ENCODE peak calls at places on chromosomes 3 and 15, in six cellular contexts. Z is CD8-positive, alpha-beta T cell; R is cardiac muscle cell; J is A673; E is Peyer's patch; O is uterus. N is an unnamed sample. For H3K9me3 and H3K4me1, the result is how much of the 10 kb centered on the place peaks cover.

GRCh38 chr3:57998366-57999283 is 9.6 kb upstream of the FLNB start:
- DNase-seq in Z (no peak), R (peak), J (no peak), E (no peak), O (no peak), N (no peak)

GRCh38 chr3:196351541-196351940 is 13.4 kb upstream of the TM4SF19 start:
- DNase-seq in Z (no peak), R (no peak), J (no peak), E (no peak), O (no peak), N (no peak)

GRCh38 chr15:39282663-39283208 is 298.1 kb upstream of the THBS1 start:
- DNase-seq in Z (no peak), R (no peak), J (no peak), E (no peak), O (no peak), N (no peak)

GRCh38 chr3:130649061-130649654 is 97.5 kb downstream of the PIK3R4 start:
- DNase-seq in Z (no peak), R (no peak), J (no peak), E (no peak), O (no peak), N (no peak)

GRCh38 chr3:126100216-126100615 is 16.3 kb upstream of the SLC41A3 start:
- DNase-seq in Z (no peak), R (no peak), J (no peak), E (no peak), O (no peak), N (no peak)

GRCh38 chr15:90497374-90497773 is 32.3 kb upstream of the CRTC3 start:
- DNase-seq in Z (no peak), R (peak), J (no peak), E (no peak), O (no peak), N (no peak)

GRCh38 chr3:196111939-196112386 is 30.1 kb upstream of the TFRC start:
- DNase-seq in Z (no peak), R (no peak), J (no peak), E (no peak), O (no peak), N (no peak)

GRCh38 chr3:113516115-113516505 is 1.2 kb upstream of the SPICE1 start:
- DNase-seq in Z (no peak), R (no peak), J (peak), E (no peak), O (no peak), N (no peak)

GRCh38 chr15:24878153-24878552 is 76.6 kb upstream of the SNRPN start:
- DNase-seq in Z (no peak), R (no peak), J (no peak), E (no peak), O (no peak), N (no peak)

GRCh38 chr3:172591876-172592771 is 68.9 kb upstream of the TNFSF10 start:
- DNase-seq in Z (peak), R (no peak), J (no peak), E (peak), O (no peak), N (no peak)

GRCh38 chr3:172592898-172593669 is 69.9 kb upstream of the TNFSF10 start:
- DNase-seq in Z (no peak), R (no peak), J (no peak), E (no peak), O (no peak), N (no peak)

GRCh38 chr3:172586447-172586846 is 63.2 kb upstream of the TNFSF10 start:
- DNase-seq in Z (no peak), R (no peak), J (no peak), E (no peak), O (no peak), N (no peak)

GRCh38 chr3:172595648-172596393 is 72.6 kb upstream of the TNFSF10 start:
- DNase-seq in Z (peak), R (peak), J (peak), E (peak), O (no peak), N (no peak)

GRCh38 chr3:172591171-172591605 is 68.0 kb upstream of the TNFSF10 start:
- DNase-seq in Z (no peak), R (no peak), J (no peak), E (no peak), O (no peak), N (no peak)
- H3K9me3 ChIP-seq in Z (under half), R (under half), J (under half), E (under half), O (under half), N (under half)

DNA sequence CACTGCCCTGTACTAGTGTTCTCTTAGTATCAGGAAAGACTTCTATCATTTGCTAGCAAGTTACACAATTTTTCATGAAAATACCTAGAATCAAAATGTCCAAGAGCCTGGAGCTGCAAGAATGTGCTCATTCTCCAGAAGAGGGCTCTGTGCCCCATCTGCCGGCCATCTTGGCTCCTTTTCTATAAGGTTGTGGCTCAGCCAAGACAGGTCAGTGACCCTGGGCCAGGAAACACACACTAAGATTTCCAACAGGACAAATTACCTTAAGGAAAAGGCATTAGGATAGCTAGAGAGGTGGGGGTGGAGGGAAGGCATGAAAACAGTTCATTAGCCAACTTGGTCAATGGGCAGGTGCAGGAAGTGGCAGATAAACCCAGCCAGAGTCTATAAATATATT is 20.7 kb downstream of the TIMP4 start:
- DNase-seq in Z (no peak), R (no peak), J (no peak), E (no peak), O (no peak), N (no peak)
- TF ChIP-seq CTCF in Z (no peak), R (peak), J (peak), E (peak), O (peak), N (no peak)

GRCh38 chr3:67318162-67318561 is 320.1 kb downstream of the KBTBD8 start:
- DNase-seq in Z (no peak), R (no peak), J (no peak), E (no peak), O (no peak), N (no peak)
- H3K4me1 ChIP-seq in Z (under half), R (under half), J (under half), E (under half), O (under half), N (under half)

GRCh38 chr3:177944228-177944661 is 592.0 kb upstream of the KCNMB2 start:
- DNase-seq in Z (no peak), R (no peak), J (peak), E (no peak), O (no peak), N (no peak)

GRCh38 chr3:177947901-177948300 is 588.3 kb upstream of the KCNMB2 start:
- DNase-seq in Z (no peak), R (no peak), J (no peak), E (no peak), O (no peak), N (no peak)

GRCh38 chr3:177946965-177947364 is 589.3 kb upstream of the KCNMB2 start:
- DNase-seq in Z (no peak), R (no peak), J (no peak), E (no peak), O (no peak), N (no peak)

GRCh38 chr3:177946515-177946914 is 589.7 kb upstream of the KCNMB2 start:
- DNase-seq in Z (no peak), R (no peak), J (no peak), E (no peak), O (no peak), N (no peak)

DNA sequence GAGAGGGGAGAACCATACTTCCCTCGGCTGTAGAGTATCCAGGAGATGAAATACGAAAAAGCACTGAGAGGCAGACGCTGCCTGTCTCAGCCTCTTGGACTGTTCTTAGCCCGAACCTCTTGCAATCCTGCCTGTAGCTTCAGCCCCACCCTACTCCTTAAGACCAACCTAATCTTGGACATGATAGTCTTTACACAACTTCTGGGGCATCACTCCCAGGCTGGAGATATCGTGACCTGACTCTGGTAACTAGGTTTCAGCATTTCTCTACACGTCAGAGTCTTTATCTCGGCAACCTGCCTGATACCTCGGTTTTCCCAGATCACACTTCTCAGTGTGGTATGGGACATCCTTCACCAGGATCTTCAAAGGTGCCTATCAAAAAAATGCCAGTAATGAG is 590.2 kb upstream of the KCNMB2 start:
- DNase-seq in Z (no peak), R (no peak), J (no peak), E (no peak), O (no peak), N (no peak)
- H3K9me3 ChIP-seq in Z (under half), R (under half), J (under half), E (under half), O (under half), N (under half)